ENCODE peak calls at places on chromosomes 1 and 21, in ten cellular contexts. A is esophagus muscularis mucosa, N is sigmoid colon, Z is spleen, L is stomach, Q is vagina, F is HCT116, H is Panc1, X is prostate gland, E is transverse colon. O is an unnamed sample.

GRCh38 chr1:94679336-94680007 is 137.9 kb upstream of the F3 start:
- DNase-seq in X (no peak), A (no peak), H (no peak), L (no peak), N (peak; percentile 91), Z (no peak), F (no peak), E (no peak), Q (no peak), O (no peak)

GRCh38 chr1:8138673-8139072 is 112.6 kb upstream of the ERRFI1 start:
- DNase-seq in A (no peak), E (no peak), X (no peak), F (no peak), N (no peak), H (no peak), L (no peak), Q (no peak), Z (no peak), O (no peak)

GRCh38 chr1:115557715-115558114 is 84.1 kb upstream of the VANGL1 start:
- DNase-seq in L (no peak), Q (no peak), H (no peak), X (no peak), Z (no peak), E (no peak), N (no peak), A (no peak), F (no peak), O (peak; percentile 32)

GRCh38 chr1:115718011-115718754 is 50.3 kb downstream of the CASQ2 start:
- DNase-seq in X (no peak), L (no peak), E (no peak), A (no peak), H (no peak), N (no peak), F (no peak), Z (no peak), Q (no peak), O (no peak)

GRCh38 chr1:237146247-237146646 is 104.3 kb downstream of the RYR2 start:
- DNase-seq in L (no peak), Z (no peak), N (no peak), F (no peak), H (no peak), E (no peak), A (no peak), X (no peak), Q (no peak), O (peak; percentile 44)

GRCh38 chr1:62508187-62508758 is 71.4 kb downstream of the USP1 start:
- DNase-seq in H (peak; percentile 18), E (no peak), A (no peak), L (no peak), Q (no peak), N (no peak), F (peak; percentile 33), Z (no peak), X (no peak), O (peak; percentile 61)

GRCh38 chr1:149849947-149850360 is 49.4 kb upstream of the BOLA1 start:
- DNase-seq in N (no peak), H (no peak), L (no peak), A (no peak), E (no peak), F (no peak), Z (no peak), X (peak; percentile 3), Q (no peak), O (peak; percentile 5)

GRCh38 chr1:117128323-117129079 is 7.0 kb upstream of the TRIM45 start:
- DNase-seq in Q (no peak), F (peak; percentile 33), H (no peak), E (no peak), N (no peak), L (no peak), A (no peak), Z (no peak), X (no peak), O (peak; percentile 57)

GRCh38 chr1:161133220-161133740 is 813 bp upstream of the DEDD start:
- DNase-seq in X (no peak), N (no peak), Q (no peak), Z (no peak), H (no peak), F (no peak), L (no peak), A (no peak), E (no peak), O (peak; percentile 30)
- TF ChIP-seq POLR2AphosphoS5 in X (no peak), N (peak; percentile 1), Q (peak; percentile 2), Z (no peak), H (no peak), F (no peak), L (no peak), A (no peak), E (no peak), O (no peak)

GRCh38 chr21:41616063-41616591 is 108.2 kb upstream of the TMPRSS2 start:
- DNase-seq in X (no peak), A (no peak), F (no peak), Q (no peak), H (no peak), Z (no peak), N (peak; percentile 74), L (no peak), E (no peak), O (no peak)

GRCh38 chr21:41612674-41613250 is 104.8 kb upstream of the TMPRSS2 start:
- DNase-seq in L (peak; percentile 65), X (peak; percentile 93), H (no peak), E (peak; percentile 57), F (no peak), Z (no peak), N (peak; percentile 91), Q (no peak), A (peak; percentile 94), O (peak; percentile 78)

GRCh38 chr21:41613421-41613998 is 105.6 kb upstream of the TMPRSS2 start:
- DNase-seq in F (no peak), Z (no peak), H (no peak), A (no peak), Q (no peak), X (no peak), N (no peak), L (no peak), E (no peak), O (no peak)

GRCh38 chr21:41614456-41615010 is 106.6 kb upstream of the TMPRSS2 start:
- DNase-seq in N (no peak), E (no peak), Q (no peak), Z (no peak), F (no peak), X (no peak), H (no peak), A (no peak), L (no peak), O (no peak)

GRCh38 chr21:41615613-41616012 is 107.7 kb upstream of the TMPRSS2 start:
- DNase-seq in Z (no peak), E (no peak), A (no peak), X (peak; percentile 58), F (no peak), N (no peak), L (no peak), Q (no peak), H (no peak), O (no peak)
- H3K4me1 ChIP-seq in Z (no peaks in the 10 kb centered on the region), E (peaks cover 9% of the 10 kb centered on the region), A (peaks cover 47% of the 10 kb centered on the region), X (peaks cover 7% of the 10 kb centered on the region), F (peaks cover 10% of the 10 kb centered on the region), N (no peaks in the 10 kb centered on the region), L (peaks cover 41% of the 10 kb centered on the region), Q (peaks cover 51% of the 10 kb centered on the region), H (peaks cover 53% of the 10 kb centered on the region), O (peaks cover 12% of the 10 kb centered on the region)

DNA sequence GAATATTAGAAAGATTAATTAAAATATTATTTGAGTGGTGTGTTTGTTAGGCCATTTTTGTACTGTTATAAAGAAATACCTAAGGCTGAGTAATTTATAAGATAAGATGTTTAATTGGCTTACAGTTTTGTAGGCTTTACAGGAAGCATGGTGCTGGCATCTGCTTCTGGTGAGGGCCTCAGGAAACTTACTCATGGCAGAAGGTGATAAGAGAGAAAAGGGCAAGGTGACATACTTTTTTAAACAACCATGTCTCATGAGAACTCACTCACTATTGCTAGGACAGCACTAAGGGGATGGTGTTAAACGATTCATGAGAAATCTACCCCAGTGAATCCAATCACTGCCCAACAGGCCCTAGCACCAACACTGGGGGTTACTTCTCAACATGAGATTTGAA is 56.7 kb upstream of the RGS21 start:
- DNase-seq in X (no peak), L (no peak), Q (no peak), A (no peak), H (no peak), F (no peak), N (no peak), Z (no peak), E (no peak), O (no peak)
- TF ChIP-seq POLR2AphosphoS5 in X (no peak), L (no peak), Q (no peak), A (no peak), H (no peak), F (no peak), N (no peak), Z (no peak), E (no peak), O (no peak)

GRCh38 chr1:203307690-203308126 is 2.4 kb downstream of the BTG2 start:
- DNase-seq in E (peak; percentile 26), H (no peak), Q (no peak), F (no peak), L (no peak), N (no peak), X (no peak), A (no peak), Z (no peak), O (peak; percentile 77)

GRCh38 chr1:203308205-203309114 is 3.1 kb downstream of the BTG2 start:
- DNase-seq in F (no peak), X (no peak), H (no peak), Z (no peak), L (no peak), Q (no peak), A (no peak), E (peak; percentile 43), N (no peak), O (peak; percentile 58)

GRCh38 chr1:203306970-203307541 is 1.7 kb downstream of the BTG2 start:
- DNase-seq in E (peak; percentile 64), Q (no peak), N (peak; percentile 78), A (no peak), Z (peak; percentile 89), X (no peak), H (no peak), F (no peak), L (peak; percentile 48), O (no peak)

GRCh38 chr1:203309115-203309429 is 3.8 kb downstream of the BTG2 start:
- DNase-seq in N (no peak), H (no peak), F (no peak), X (no peak), Z (no peak), Q (no peak), E (no peak), A (no peak), L (no peak), O (no peak)

DNA sequence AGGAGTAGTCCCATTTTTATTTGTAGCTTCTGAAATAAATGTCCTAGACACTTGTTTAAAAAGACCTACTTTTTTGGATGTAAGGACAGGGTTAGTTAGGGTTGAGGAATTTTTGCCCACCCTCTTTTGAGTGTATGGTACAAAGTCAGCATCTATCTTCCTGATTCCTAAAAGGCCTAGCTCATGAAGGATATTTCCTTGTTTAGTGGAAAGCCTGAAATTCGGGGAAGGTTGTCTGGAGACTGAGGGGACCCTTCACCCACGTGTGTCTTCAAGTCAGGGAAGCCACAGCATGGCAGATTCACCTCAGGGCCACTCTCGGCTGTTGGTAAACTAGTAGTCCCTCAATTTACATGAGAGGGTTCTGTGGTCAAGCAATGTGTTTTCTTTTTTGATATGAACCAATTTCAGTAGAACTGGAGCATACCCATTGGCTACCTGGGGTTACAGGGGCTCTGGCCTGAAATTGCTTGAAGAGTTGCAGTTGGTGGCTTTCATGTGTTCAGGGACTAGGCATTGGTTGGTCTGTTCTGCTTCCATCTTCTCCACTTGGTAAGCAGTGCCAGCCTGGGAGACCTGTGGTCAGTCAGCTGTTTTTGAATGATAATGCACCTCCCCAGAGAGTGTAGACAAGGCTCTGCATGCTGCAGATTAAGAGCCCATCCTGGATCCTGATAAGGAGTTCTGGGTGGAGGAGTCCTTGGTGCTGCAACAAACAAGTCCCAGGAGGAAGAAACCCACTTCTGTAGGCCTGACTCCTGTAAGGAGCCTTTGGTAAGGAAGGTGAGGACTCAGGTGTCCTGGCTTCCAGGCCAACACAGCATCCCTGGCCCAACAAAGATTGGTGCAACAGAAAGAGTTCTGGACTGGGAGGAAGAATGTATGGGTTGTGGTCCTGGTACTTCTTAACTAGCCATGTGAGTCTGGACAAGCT is 6.3 kb downstream of the BTG2 start:
- DNase-seq in X (no peak), N (no peak), E (no peak), Z (no peak), L (no peak), H (no peak), Q (no peak), F (no peak), A (no peak), O (no peak)
- H3K4me1 ChIP-seq in X (peaks cover 7% of the 10 kb centered on the region), N (no peaks in the 10 kb centered on the region), E (peaks cover 36% of the 10 kb centered on the region), Z (peaks cover 41% of the 10 kb centered on the region), L (peaks cover 63% of the 10 kb centered on the region), H (no peaks in the 10 kb centered on the region), Q (peaks cover 31% of the 10 kb centered on the region), F (peaks cover 5% of the 10 kb centered on the region), A (peaks cover 43% of the 10 kb centered on the region), O (peaks cover 20% of the 10 kb centered on the region)